ENCODE peak calls at places on chromosomes 6 and 20, in ten cellular contexts. One of them, this sample, is unnamed.
A peak's percentile ranks its signal among the peaks of the same experiment; 100 is the strongest.

GRCh38 chr6:63636516-63636968 is 940 bp downstream of the PHF3 start:
- DNase-seq in HFFc6: peak; percentile 11
- DNase-seq in lung: peak; percentile 54
- DNase-seq in adrenal gland: peak; percentile 56
- DNase-seq in breast epithelium: peak; percentile 59
- DNase-seq in endothelial cell: peak; percentile 50
- DNase-seq in left lung: peak; percentile 85
- DNase-seq in neural crest cell: peak; percentile 19
- DNase-seq in A549: peak; percentile 7
- DNase-seq in ovary: peak; percentile 65
- DNase-seq in this sample: peak; percentile 23

GRCh38 chr6:75893058-75893775 is 144.2 kb downstream of the MYO6 start:
- DNase-seq in adrenal gland: no peak
- DNase-seq in breast epithelium: no peak
- DNase-seq in neural crest cell: no peak
- DNase-seq in A549: peak; percentile 5
- DNase-seq in left lung: no peak
- DNase-seq in HFFc6: peak; percentile 77
- DNase-seq in lung: no peak
- DNase-seq in ovary: no peak
- DNase-seq in endothelial cell: no peak
- DNase-seq in this sample: no peak

GRCh38 chr20:61853073-61854005 is 212.3 kb downstream of the TAF4 start:
- DNase-seq in adrenal gland: no peak
- DNase-seq in left lung: peak; percentile 57
- DNase-seq in neural crest cell: no peak
- DNase-seq in endothelial cell: no peak
- DNase-seq in HFFc6: no peak
- DNase-seq in A549: no peak
- DNase-seq in breast epithelium: no peak
- DNase-seq in lung: no peak
- DNase-seq in ovary: no peak
- DNase-seq in this sample: no peak

GRCh38 chr6:70790483-70790882 is 122.8 kb downstream of the SMAP1 start:
- DNase-seq in left lung: no peak
- DNase-seq in breast epithelium: no peak
- DNase-seq in A549: no peak
- DNase-seq in neural crest cell: no peak
- DNase-seq in endothelial cell: no peak
- DNase-seq in lung: no peak
- DNase-seq in HFFc6: no peak
- DNase-seq in ovary: no peak
- DNase-seq in adrenal gland: no peak
- DNase-seq in this sample: no peak

GRCh38 chr6:15246217-15247211 is 645 bp downstream of the JARID2 start:
- DNase-seq in breast epithelium: no peak
- DNase-seq in neural crest cell: no peak
- DNase-seq in A549: no peak
- DNase-seq in adrenal gland: no peak
- DNase-seq in ovary: no peak
- DNase-seq in left lung: no peak
- DNase-seq in endothelial cell: no peak
- DNase-seq in lung: no peak
- DNase-seq in HFFc6: no peak
- DNase-seq in this sample: no peak

GRCh38 chr6:9481292-9482029 is 933.4 kb downstream of the TFAP2A start:
- DNase-seq in lung: no peak
- DNase-seq in adrenal gland: no peak
- DNase-seq in HFFc6: peak; percentile 45
- DNase-seq in breast epithelium: no peak
- DNase-seq in ovary: no peak
- DNase-seq in endothelial cell: no peak
- DNase-seq in A549: no peak
- DNase-seq in neural crest cell: no peak
- DNase-seq in left lung: no peak
- DNase-seq in this sample: no peak

GRCh38 chr20:61345656-61346055 is 93.6 kb downstream of the CDH4 start:
- DNase-seq in endothelial cell: no peak
- DNase-seq in ovary: no peak
- DNase-seq in adrenal gland: no peak
- DNase-seq in neural crest cell: no peak
- DNase-seq in lung: no peak
- DNase-seq in left lung: no peak
- DNase-seq in HFFc6: no peak
- DNase-seq in breast epithelium: no peak
- DNase-seq in A549: no peak
- DNase-seq in this sample: no peak

GRCh38 chr6:4925580-4925979 is 78.3 kb downstream of the RPP40 start:
- DNase-seq in adrenal gland: no peak
- DNase-seq in breast epithelium: no peak
- DNase-seq in A549: no peak
- DNase-seq in neural crest cell: no peak
- DNase-seq in lung: no peak
- DNase-seq in left lung: no peak
- DNase-seq in HFFc6: no peak
- DNase-seq in ovary: no peak
- DNase-seq in endothelial cell: no peak
- DNase-seq in this sample: no peak

GRCh38 chr6:41334482-41335023 is 855 bp upstream of the NCR2 start:
- DNase-seq in ovary: no peak
- DNase-seq in HFFc6: no peak
- DNase-seq in breast epithelium: no peak
- DNase-seq in endothelial cell: no peak
- DNase-seq in left lung: no peak
- DNase-seq in lung: no peak
- DNase-seq in neural crest cell: no peak
- DNase-seq in A549: no peak
- DNase-seq in adrenal gland: no peak
- DNase-seq in this sample: no peak

GRCh38 chr6:63663147-63663877 is 27.7 kb downstream of the PHF3 start:
- DNase-seq in adrenal gland: no peak
- DNase-seq in breast epithelium: no peak
- DNase-seq in left lung: no peak
- DNase-seq in HFFc6: peak; percentile 73
- DNase-seq in neural crest cell: no peak
- DNase-seq in A549: no peak
- DNase-seq in lung: no peak
- DNase-seq in endothelial cell: no peak
- DNase-seq in ovary: no peak
- DNase-seq in this sample: no peak

GRCh38 chr20:48096212-48096875 is 311.1 kb upstream of the SULF2 start:
- DNase-seq in endothelial cell: no peak
- DNase-seq in ovary: no peak
- DNase-seq in adrenal gland: no peak
- DNase-seq in left lung: no peak
- DNase-seq in HFFc6: no peak
- DNase-seq in lung: no peak
- DNase-seq in neural crest cell: no peak
- DNase-seq in breast epithelium: no peak
- DNase-seq in A549: no peak
- DNase-seq in this sample: no peak

GRCh38 chr6:118895241-118895561 is 1.2 kb downstream of the ASF1A start:
- DNase-seq in neural crest cell: no peak
- DNase-seq in HFFc6: no peak
- DNase-seq in A549: no peak
- DNase-seq in ovary: no peak
- DNase-seq in left lung: no peak
- DNase-seq in endothelial cell: no peak
- DNase-seq in adrenal gland: no peak
- DNase-seq in lung: no peak
- DNase-seq in breast epithelium: no peak
- DNase-seq in this sample: no peak

GRCh38 chr6:3380344-3381232 is 76.3 kb downstream of the SLC22A23 start:
- DNase-seq in ovary: no peak
- DNase-seq in adrenal gland: no peak
- DNase-seq in left lung: peak; percentile 82
- DNase-seq in endothelial cell: no peak
- DNase-seq in HFFc6: no peak
- DNase-seq in breast epithelium: peak; percentile 60
- DNase-seq in A549: no peak
- DNase-seq in neural crest cell: no peak
- DNase-seq in lung: peak; percentile 59
- DNase-seq in this sample: no peak

DNA sequence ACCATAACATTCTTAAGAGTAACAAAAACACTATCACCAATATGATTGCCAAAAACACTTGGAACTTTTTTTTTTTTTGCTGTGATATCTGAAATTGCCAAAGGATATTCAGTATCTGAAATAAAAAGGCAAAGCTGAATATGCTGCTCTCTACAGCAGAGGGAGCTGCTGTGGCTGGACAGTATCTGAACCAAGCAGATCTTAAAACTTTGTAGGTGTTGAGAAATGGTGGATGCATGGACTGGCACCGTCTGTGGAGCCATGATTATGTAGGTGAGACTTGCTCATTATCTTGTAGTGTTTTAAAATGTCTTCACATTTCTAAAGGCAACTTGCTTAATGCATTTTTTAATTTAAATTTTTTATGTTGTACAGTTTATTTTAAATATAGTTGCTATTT is 9.2 kb downstream of the PDCD2 start:
- DNase-seq in ovary: no peak
- DNase-seq in endothelial cell: no peak
- DNase-seq in HFFc6: peak; percentile 15
- DNase-seq in adrenal gland: no peak
- DNase-seq in left lung: no peak
- DNase-seq in breast epithelium: no peak
- DNase-seq in A549: no peak
- DNase-seq in neural crest cell: no peak
- DNase-seq in lung: no peak
- DNase-seq in this sample: no peak
- TF ChIP-seq CTCF in ovary: no peak
- TF ChIP-seq CTCF in endothelial cell: no peak
- TF ChIP-seq CTCF in HFFc6: peak; percentile 67
- TF ChIP-seq CTCF in adrenal gland: no peak
- TF ChIP-seq CTCF in left lung: no peak
- TF ChIP-seq CTCF in breast epithelium: no peak
- TF ChIP-seq CTCF in A549: peak; percentile 23
- TF ChIP-seq CTCF in neural crest cell: peak; percentile 53
- TF ChIP-seq CTCF in lung: no peak
- TF ChIP-seq CTCF in this sample: no peak

GRCh38 chr6:11912420-11912819 is 99.7 kb upstream of the HIVEP1 start:
- DNase-seq in adrenal gland: no peak
- DNase-seq in A549: no peak
- DNase-seq in left lung: no peak
- DNase-seq in breast epithelium: no peak
- DNase-seq in ovary: no peak
- DNase-seq in neural crest cell: no peak
- DNase-seq in HFFc6: no peak
- DNase-seq in lung: no peak
- DNase-seq in endothelial cell: no peak
- DNase-seq in this sample: no peak
- TF ChIP-seq CTCF in adrenal gland: no peak
- TF ChIP-seq CTCF in A549: no peak
- TF ChIP-seq CTCF in left lung: no peak
- TF ChIP-seq CTCF in breast epithelium: no peak
- TF ChIP-seq CTCF in ovary: no peak
- TF ChIP-seq CTCF in neural crest cell: peak; percentile 26
- TF ChIP-seq CTCF in HFFc6: peak; percentile 55
- TF ChIP-seq CTCF in lung: no peak
- TF ChIP-seq CTCF in endothelial cell: no peak
- TF ChIP-seq CTCF in this sample: no peak

DNA sequence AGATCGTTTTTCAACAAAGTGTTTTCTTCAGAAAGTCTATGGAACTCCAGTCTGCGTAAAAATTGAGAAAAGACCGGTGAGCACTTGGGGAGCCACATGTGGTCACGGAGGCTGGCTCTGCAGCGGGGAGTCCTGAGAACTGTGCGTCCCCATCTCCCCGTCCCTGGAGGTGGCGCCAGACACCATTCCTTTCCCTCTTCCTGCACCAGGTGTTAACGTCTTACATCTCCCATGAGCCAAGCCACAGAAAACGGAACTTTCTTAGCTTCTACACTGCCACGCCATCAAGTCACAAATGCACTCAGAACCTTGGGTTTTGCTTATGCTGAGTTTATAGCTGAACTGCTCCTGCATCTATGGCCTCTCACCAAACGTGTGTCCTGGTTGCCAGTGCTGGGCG is 62.6 kb downstream of the GINS1 start:
- DNase-seq in adrenal gland: no peak
- DNase-seq in neural crest cell: no peak
- DNase-seq in endothelial cell: peak; percentile 51
- DNase-seq in lung: no peak
- DNase-seq in HFFc6: no peak
- DNase-seq in ovary: no peak
- DNase-seq in breast epithelium: no peak
- DNase-seq in left lung: no peak
- DNase-seq in A549: no peak
- DNase-seq in this sample: no peak
- TF ChIP-seq CTCF in adrenal gland: no peak
- TF ChIP-seq CTCF in neural crest cell: peak; percentile 57
- TF ChIP-seq CTCF in endothelial cell: no peak
- TF ChIP-seq CTCF in lung: no peak
- TF ChIP-seq CTCF in HFFc6: peak; percentile 60
- TF ChIP-seq CTCF in ovary: no peak
- TF ChIP-seq CTCF in breast epithelium: no peak
- TF ChIP-seq CTCF in left lung: no peak
- TF ChIP-seq CTCF in A549: peak; percentile 45
- TF ChIP-seq CTCF in this sample: peak; percentile 57

GRCh38 chr20:4329232-4329631 is 313.9 kb upstream of the RNF24 start:
- DNase-seq in HFFc6: no peak
- DNase-seq in neural crest cell: no peak
- DNase-seq in ovary: no peak
- DNase-seq in breast epithelium: no peak
- DNase-seq in endothelial cell: no peak
- DNase-seq in A549: peak; percentile 35
- DNase-seq in left lung: no peak
- DNase-seq in lung: no peak
- DNase-seq in adrenal gland: no peak
- DNase-seq in this sample: no peak
- TF ChIP-seq CTCF in HFFc6: peak; percentile 36
- TF ChIP-seq CTCF in neural crest cell: no peak
- TF ChIP-seq CTCF in ovary: no peak
- TF ChIP-seq CTCF in breast epithelium: no peak
- TF ChIP-seq CTCF in endothelial cell: no peak
- TF ChIP-seq CTCF in A549: no peak
- TF ChIP-seq CTCF in left lung: no peak
- TF ChIP-seq CTCF in lung: no peak
- TF ChIP-seq CTCF in adrenal gland: no peak
- TF ChIP-seq CTCF in this sample: no peak

This sample was measured in progenitor cell of endocrine pancreas.